ENCODE peak calls at places on chromosomes 1 and 21, in ten cellular contexts. H is AG04450; L is choroid plexus epithelial cell; O is A549; N is CD8-positive, alpha-beta T cell; J is astrocyte of the spinal cord; P is SJSA1; S is AG09309; G is fibroblast of pulmonary artery; F is DND-41. D is an unnamed sample.

GRCh38 chr21:46604975-46605758 is at the start of gene S100B:
- DNase-seq in F (no peak), J (no peak), O (no peak), L (no peak), G (no peak), N (no peak), H (no peak), P (no peak), S (no peak), D (peak; percentile 4)

GRCh38 chr1:39205102-39205780 is 746 bp downstream of the MACF1 start:
- DNase-seq in G (peak; percentile 77), P (peak; percentile 78), L (peak; percentile 83), N (peak; percentile 45), O (no peak), J (peak; percentile 74), H (no peak), S (no peak), F (peak; percentile 73), D (peak; percentile 36)

GRCh38 chr1:38133781-38134180 is 87.2 kb upstream of the POU3F1 start:
- DNase-seq in S (no peak), F (no peak), G (no peak), N (no peak), O (no peak), P (no peak), L (no peak), J (no peak), H (no peak), D (no peak)

GRCh38 chr1:172588296-172589291 is 55.6 kb downstream of the SUCO start:
- DNase-seq in O (peak; percentile 7), S (peak; percentile 32), N (no peak), J (peak; percentile 92), F (no peak), H (peak; percentile 59), L (peak; percentile 93), G (peak; percentile 88), P (peak; percentile 79), D (peak; percentile 71)

GRCh38 chr1:172874950-172875349 is 175.8 kb downstream of the TNFSF18 start:
- DNase-seq in L (no peak), G (no peak), H (no peak), P (no peak), O (no peak), S (no peak), F (no peak), N (no peak), J (no peak), D (no peak)

GRCh38 chr1:119447344-119447743 is 32.4 kb downstream of the HSD3B2 start:
- DNase-seq in L (no peak), J (no peak), H (no peak), O (no peak), G (no peak), N (no peak), S (no peak), P (no peak), F (no peak), D (no peak)

GRCh38 chr1:188270497-188270896 is 1441.7 kb downstream of the PLA2G4A start:
- DNase-seq in H (no peak), F (no peak), N (no peak), L (no peak), O (no peak), S (no peak), J (no peak), G (no peak), P (no peak), D (no peak)

GRCh38 chr1:9440763-9441194 is 98.5 kb upstream of the SLC25A33 start:
- DNase-seq in J (no peak), N (no peak), F (no peak), S (no peak), O (no peak), P (no peak), G (no peak), L (no peak), H (no peak), D (no peak)

GRCh38 chr1:220894924-220895256 is 15.6 kb downstream of the HLX start:
- DNase-seq in H (no peak), P (no peak), J (no peak), O (no peak), L (no peak), F (no peak), N (no peak), G (no peak), S (no peak), D (no peak)

GRCh38 chr1:220894025-220894923 is 15.0 kb downstream of the HLX start:
- DNase-seq in L (no peak), O (no peak), P (no peak), J (no peak), H (no peak), S (no peak), F (no peak), G (no peak), N (no peak), D (no peak)

GRCh38 chr1:220892086-220892376 is 12.8 kb downstream of the HLX start:
- DNase-seq in O (no peak), J (no peak), G (no peak), N (no peak), H (no peak), S (no peak), F (no peak), L (no peak), P (no peak), D (no peak)

GRCh38 chr1:220892997-220893700 is 13.9 kb downstream of the HLX start:
- DNase-seq in H (no peak), G (no peak), N (no peak), J (no peak), O (no peak), L (no peak), F (no peak), S (no peak), P (no peak), D (no peak)

GRCh38 chr1:220893701-220894024 is 14.4 kb downstream of the HLX start:
- DNase-seq in N (no peak), J (no peak), S (no peak), F (no peak), G (no peak), O (no peak), H (no peak), P (no peak), L (no peak), D (no peak)
- H3K4me3 ChIP-seq in N (no peak overlapping the region), J (peak overlapping the region; percentile 29), S (no peak overlapping the region), F (no peak overlapping the region), G (peak overlapping the region; percentile 36), O (no peak overlapping the region), H (no peak overlapping the region), P (no peak overlapping the region), L (no peak overlapping the region), D (peak overlapping the region; percentile 23)

GRCh38 chr1:40981702-40982448 is 2.4 kb downstream of the CTPS1 start:
- DNase-seq in S (no peak), G (peak; percentile 31), N (no peak), H (no peak), J (no peak), O (no peak), P (no peak), L (peak; percentile 50), F (no peak), D (no peak)
- H3K4me3 ChIP-seq in S (no peak overlapping the region), G (peak overlapping the region; percentile 63), N (no peak overlapping the region), H (peak overlapping the region; percentile 77), J (peak overlapping the region; percentile 6), O (peak overlapping the region; percentile 93), P (no peak overlapping the region), L (peak overlapping the region; percentile 42), F (peak overlapping the region; percentile 88), D (peak overlapping the region; percentile 63)

GRCh38 chr1:155136728-155137127 is 1.1 kb downstream of the SLC50A1 start:
- DNase-seq in N (no peak), G (no peak), O (no peak), P (no peak), S (no peak), J (no peak), H (no peak), F (peak; percentile 72), L (no peak), D (no peak)

GRCh38 chr1:155134858-155135415 is 715 bp upstream of the SLC50A1 start:
- DNase-seq in N (no peak), H (peak; percentile 84), L (peak; percentile 97), P (peak; percentile 82), F (no peak), J (peak; percentile 95), G (peak; percentile 98), O (peak; percentile 94), S (peak; percentile 79), D (peak; percentile 94)

GRCh38 chr1:155135416-155136197 is at the start of gene SLC50A1:
- DNase-seq in N (peak; percentile 87), H (peak; percentile 79), G (peak; percentile 95), O (peak; percentile 91), J (peak; percentile 95), P (peak; percentile 92), L (peak; percentile 96), S (peak; percentile 67), F (peak; percentile 93), D (peak; percentile 79)

GRCh38 chr1:155137550-155137949 is 1.9 kb downstream of the SLC50A1 start:
- DNase-seq in L (no peak), J (no peak), O (no peak), N (no peak), S (no peak), P (no peak), H (no peak), F (no peak), G (no peak), D (no peak)

DNA sequence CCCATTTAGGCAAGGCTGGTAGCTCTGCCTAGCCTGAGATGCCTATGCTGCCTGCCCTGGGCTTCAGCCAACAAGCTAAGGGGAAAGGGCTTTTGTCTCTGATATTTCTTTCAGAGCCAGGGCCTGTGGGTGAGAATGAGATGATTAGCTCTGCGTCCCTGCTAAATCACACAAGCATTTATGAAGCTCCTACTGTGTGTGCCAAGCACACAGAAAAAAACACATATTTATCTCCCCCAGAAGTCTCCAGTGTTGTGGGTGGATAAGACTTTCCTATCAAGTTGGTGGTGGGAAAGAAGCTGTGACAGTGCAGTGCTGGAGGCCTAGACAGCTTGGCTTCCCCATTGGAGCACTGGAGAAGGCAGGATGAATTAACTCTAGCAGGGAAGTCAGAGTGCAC is 1.5 kb downstream of the SLC50A1 start:
- DNase-seq in S (no peak), H (no peak), N (no peak), F (no peak), P (no peak), O (no peak), G (no peak), J (no peak), L (no peak), D (no peak)
- H3K4me3 ChIP-seq in S (no peak overlapping the region), H (peak overlapping the region; percentile 57), N (peak overlapping the region; percentile 93), F (peak overlapping the region; percentile 90), P (no peak overlapping the region), O (no peak overlapping the region), G (peak overlapping the region; percentile 78), J (no peak overlapping the region), L (peak overlapping the region; percentile 45), D (peak overlapping the region; percentile 79)

GRCh38 chr1:221727146-221728036 is 14.5 kb downstream of the DUSP10 start:
- DNase-seq in G (no peak), F (no peak), O (no peak), S (no peak), P (no peak), H (no peak), N (no peak), J (no peak), L (no peak), D (no peak)

GRCh38 chr1:221724931-221725605 is 16.8 kb downstream of the DUSP10 start:
- DNase-seq in F (no peak), G (peak; percentile 69), N (no peak), H (no peak), J (peak; percentile 71), O (no peak), L (peak; percentile 76), P (no peak), S (no peak), D (no peak)

GRCh38 chr1:221726331-221726692 is 15.6 kb downstream of the DUSP10 start:
- DNase-seq in L (no peak), O (no peak), G (no peak), N (no peak), H (no peak), S (no peak), P (no peak), F (no peak), J (no peak), D (no peak)

GRCh38 chr1:221723918-221724263 is 18.0 kb downstream of the DUSP10 start:
- DNase-seq in J (no peak), S (no peak), G (no peak), H (no peak), F (no peak), P (no peak), N (no peak), O (no peak), L (no peak), D (no peak)

DNA sequence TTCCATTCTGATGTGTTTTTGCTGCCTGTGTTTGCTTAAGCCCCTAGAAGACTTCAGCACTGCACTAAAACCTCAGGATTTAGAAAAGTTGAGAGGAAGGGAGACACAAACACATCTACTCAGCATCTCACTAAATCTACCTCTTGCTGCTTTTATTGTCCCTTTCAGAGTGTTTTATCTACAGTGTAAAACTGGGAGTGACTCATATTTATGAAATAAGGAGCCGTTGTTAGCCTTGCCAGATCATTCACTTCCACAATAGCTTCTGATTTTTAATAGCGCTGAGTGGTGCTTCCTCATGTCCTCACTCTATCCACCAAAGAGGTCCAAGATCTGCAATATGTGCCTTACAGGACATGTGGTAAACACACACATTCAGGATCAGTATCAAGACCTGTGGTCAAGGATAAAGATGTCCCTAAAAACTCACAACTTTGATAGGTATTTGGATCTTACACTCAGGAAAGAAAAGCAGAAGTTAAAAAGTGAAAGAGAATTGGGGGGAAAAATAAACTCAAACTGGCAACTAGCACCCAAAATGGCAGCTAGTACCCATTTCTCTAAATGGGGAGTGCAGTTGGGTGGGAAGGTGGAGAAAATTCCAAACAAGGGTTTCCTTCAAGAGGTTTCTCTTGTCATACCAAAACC is 16.1 kb downstream of the DUSP10 start:
- DNase-seq in F (no peak), H (no peak), N (no peak), P (no peak), S (no peak), J (peak; percentile 56), L (peak; percentile 44), O (no peak), G (peak; percentile 54), D (no peak)
- H3K4me3 ChIP-seq in F (no peak overlapping the region), H (no peak overlapping the region), N (no peak overlapping the region), P (no peak overlapping the region), S (no peak overlapping the region), J (no peak overlapping the region), L (no peak overlapping the region), O (no peak overlapping the region), G (no peak overlapping the region), D (no peak overlapping the region)

D was measured in skeletal muscle cell.